ENCODE peak calls at places on chromosomes 4 and X, in seven cellular contexts. X, Q, H, T, K, O and P are unnamed samples.
A peak's percentile ranks its signal among the peaks of the same experiment; 100 is the strongest.

GRCh38 chr4:140237616-140238352 is 83.8 kb upstream of the MAML3 start:
- DNase-seq in Q (no peak), O (no peak), K (peak; percentile 80), T (no peak), H (peak; percentile 76), X (peak; percentile 76), P (peak; percentile 35)

GRCh38 chr4:98828801-98829200 is 100.1 kb downstream of the EIF4E start:
- DNase-seq in T (no peak), H (no peak), O (no peak), K (peak; percentile 27), Q (no peak), X (no peak), P (no peak)

GRCh38 chrX:106612403-106612789 is 618 bp downstream of the RADX start:
- DNase-seq in O (no peak), H (no peak), T (no peak), Q (no peak), X (no peak), K (no peak), P (no peak)

GRCh38 chrX:153954618-153955450 is 10.4 kb upstream of the RENBP start:
- DNase-seq in K (no peak), T (no peak), H (no peak), X (no peak), Q (no peak), O (no peak), P (no peak)

GRCh38 chrX:25020391-25021131 is 4.8 kb upstream of the ARX start:
- DNase-seq in H (no peak), T (peak; percentile 31), Q (no peak), X (no peak), O (no peak), K (no peak), P (no peak)

GRCh38 chr4:24105183-24106039 is 215.6 kb upstream of the PPARGC1A start:
- DNase-seq in H (no peak), T (no peak), X (no peak), Q (no peak), K (peak; percentile 21), O (no peak), P (no peak)

GRCh38 chr4:171924761-171925376 is 111.7 kb downstream of the GALNTL6 start:
- DNase-seq in Q (no peak), K (no peak), X (no peak), O (no peak), T (no peak), H (no peak), P (no peak)

GRCh38 chr4:166846939-166847338 is 387.4 kb downstream of the SPOCK3 start:
- DNase-seq in H (no peak), K (no peak), X (no peak), T (peak; percentile 72), O (no peak), Q (no peak), P (no peak)

GRCh38 chrX:110108381-110108796 is 105.5 kb downstream of the TMEM164 start:
- DNase-seq in T (no peak), H (no peak), K (no peak), O (no peak), Q (no peak), X (no peak), P (no peak)

GRCh38 chrX:55008571-55009358 is 8.6 kb downstream of the APEX2 start:
- DNase-seq in Q (no peak), K (no peak), H (no peak), T (no peak), O (no peak), X (no peak), P (no peak)

GRCh38 chrX:86946569-86946968 is 571.0 kb upstream of the KLHL4 start:
- DNase-seq in X (no peak), Q (no peak), H (no peak), T (peak; percentile 57), K (no peak), O (peak; percentile 1), P (no peak)

GRCh38 chr4:123453006-123453685 is 56.6 kb downstream of the SPRY1 start:
- DNase-seq in T (no peak), O (no peak), Q (no peak), H (no peak), X (no peak), K (no peak), P (no peak)

GRCh38 chr4:57682275-57682674 is 572.1 kb upstream of the IGFBP7 start:
- DNase-seq in X (no peak), T (no peak), Q (no peak), K (no peak), O (no peak), H (no peak), P (no peak)

GRCh38 chrX:101415180-101416130 is 7.4 kb downstream of the HNRNPH2 start:
- DNase-seq in O (peak; percentile 68), X (peak; percentile 30), H (no peak), K (peak; percentile 49), T (peak; percentile 69), Q (no peak), P (no peak)

GRCh38 chr4:147570616-147571015 is 46.6 kb upstream of the TMEM184C start:
- DNase-seq in H (no peak), O (no peak), Q (peak; percentile 68), T (no peak), X (no peak), K (no peak), P (no peak)

GRCh38 chrX:109299091-109299490 is 182.8 kb downstream of the GUCY2F start:
- DNase-seq in H (no peak), T (no peak), O (no peak), Q (no peak), K (no peak), X (no peak), P (no peak)

DNA sequence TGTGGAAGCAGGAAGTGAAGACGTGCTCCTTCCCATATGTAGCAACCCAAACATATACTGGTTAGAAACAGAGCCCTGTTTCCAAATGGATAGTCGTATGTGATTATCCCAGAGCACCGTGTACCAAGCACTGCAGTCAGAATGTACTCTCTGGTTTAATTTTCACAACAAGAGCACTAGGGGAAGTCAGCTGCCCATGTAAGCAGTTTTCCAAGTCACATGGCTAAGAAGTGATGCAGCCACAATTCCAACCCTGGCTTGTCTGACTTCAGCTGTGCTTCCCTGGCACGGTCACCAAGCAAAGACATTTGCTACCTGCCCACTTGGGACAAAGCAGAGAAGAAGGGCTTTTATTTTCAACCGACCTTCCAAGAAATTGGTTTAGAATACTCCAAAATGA is 28.2 kb upstream of the CEP135 start:
- DNase-seq in X (no peak), K (no peak), H (no peak), T (no peak), O (no peak), Q (no peak), P (no peak)
- H3K27ac ChIP-seq in X (no peak overlapping the region), K (no peak overlapping the region), H (no peak overlapping the region), T (no peak overlapping the region), O (no peak overlapping the region), Q (no peak overlapping the region), P (no peak overlapping the region)

DNA sequence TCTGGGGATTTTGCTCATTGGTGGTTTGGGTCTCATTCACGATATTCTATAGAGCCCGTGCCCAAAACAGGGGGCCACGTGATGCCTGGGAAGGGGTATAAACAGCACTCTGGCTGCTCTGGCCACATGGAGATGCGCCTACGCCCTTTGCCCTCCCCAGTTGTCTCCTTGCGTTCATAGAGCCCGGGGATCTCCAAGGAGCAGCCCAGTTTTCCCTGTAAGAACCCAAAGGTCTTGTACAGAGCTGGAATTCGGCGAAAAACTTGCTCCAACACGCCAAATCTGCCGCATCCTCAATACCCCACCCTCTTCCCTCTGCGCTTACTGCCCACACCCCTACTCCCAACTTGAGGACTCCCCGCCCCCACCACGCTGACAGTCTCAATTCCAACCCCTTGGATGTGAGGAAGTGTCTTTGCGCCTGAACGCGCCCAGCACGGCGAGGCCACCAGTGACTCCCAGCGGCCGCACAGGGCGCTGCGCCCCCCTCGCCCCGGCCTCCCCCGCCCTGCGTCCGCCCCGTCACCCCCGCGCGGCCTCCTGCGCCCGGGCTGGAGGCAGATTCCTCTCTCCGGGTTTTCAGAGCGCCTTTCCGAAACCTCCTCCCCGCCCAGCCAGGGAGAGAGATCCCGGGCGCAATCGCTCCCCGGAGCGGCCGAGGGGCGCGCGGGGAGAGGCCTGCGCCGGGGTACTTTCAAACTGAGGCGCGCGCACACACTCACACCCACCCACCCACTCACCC is at the start of gene NHS:
- DNase-seq in H (peak; percentile 63), Q (peak; percentile 92), T (no peak), K (peak; percentile 70), X (peak; percentile 76), O (no peak), P (peak; percentile 83)
- TF ChIP-seq CTCF in H (peak; percentile 35), Q (peak; percentile 61), T (no peak), K (peak; percentile 41), X (peak; percentile 52), O (no peak), P (peak; percentile 58)

GRCh38 chrX:80576267-80576666 is 156.0 kb downstream of the TENT5D start:
- DNase-seq in T (no peak), X (no peak), H (no peak), K (no peak), O (no peak), Q (no peak), P (no peak)
- H3K4me3 ChIP-seq in T (no peak overlapping the region), X (no peak overlapping the region), H (no peak overlapping the region), K (no peak overlapping the region), O (no peak overlapping the region), Q (no peak overlapping the region), P (no peak overlapping the region)

DNA sequence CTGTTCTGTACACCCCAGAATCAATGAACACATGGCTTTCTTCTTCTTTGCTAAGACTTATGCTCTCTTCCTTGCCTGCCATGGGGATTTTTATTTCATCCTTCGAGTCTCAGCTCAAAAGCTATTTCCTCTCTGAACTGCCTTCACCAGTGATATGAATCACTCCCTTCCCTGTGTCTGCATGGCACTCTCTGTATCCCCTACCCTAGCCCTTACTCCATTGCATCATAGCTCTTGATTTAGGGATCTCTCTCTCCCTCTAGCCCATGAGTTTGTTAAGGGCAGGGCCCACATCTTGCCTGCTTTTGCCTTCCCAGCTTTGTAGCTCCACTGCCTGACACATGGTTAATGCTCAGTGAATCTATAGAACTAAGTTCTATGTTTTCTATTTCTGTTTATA is 34.9 kb downstream of the DOCK11 start:
- DNase-seq in H (no peak), T (no peak), O (no peak), K (no peak), Q (no peak), X (no peak), P (no peak)
- H3K27ac ChIP-seq in H (no peak overlapping the region), T (no peak overlapping the region), O (peak overlapping the region; percentile 54), K (no peak overlapping the region), Q (peak overlapping the region; percentile 13), X (no peak overlapping the region), P (peak overlapping the region; percentile 19)

DNA sequence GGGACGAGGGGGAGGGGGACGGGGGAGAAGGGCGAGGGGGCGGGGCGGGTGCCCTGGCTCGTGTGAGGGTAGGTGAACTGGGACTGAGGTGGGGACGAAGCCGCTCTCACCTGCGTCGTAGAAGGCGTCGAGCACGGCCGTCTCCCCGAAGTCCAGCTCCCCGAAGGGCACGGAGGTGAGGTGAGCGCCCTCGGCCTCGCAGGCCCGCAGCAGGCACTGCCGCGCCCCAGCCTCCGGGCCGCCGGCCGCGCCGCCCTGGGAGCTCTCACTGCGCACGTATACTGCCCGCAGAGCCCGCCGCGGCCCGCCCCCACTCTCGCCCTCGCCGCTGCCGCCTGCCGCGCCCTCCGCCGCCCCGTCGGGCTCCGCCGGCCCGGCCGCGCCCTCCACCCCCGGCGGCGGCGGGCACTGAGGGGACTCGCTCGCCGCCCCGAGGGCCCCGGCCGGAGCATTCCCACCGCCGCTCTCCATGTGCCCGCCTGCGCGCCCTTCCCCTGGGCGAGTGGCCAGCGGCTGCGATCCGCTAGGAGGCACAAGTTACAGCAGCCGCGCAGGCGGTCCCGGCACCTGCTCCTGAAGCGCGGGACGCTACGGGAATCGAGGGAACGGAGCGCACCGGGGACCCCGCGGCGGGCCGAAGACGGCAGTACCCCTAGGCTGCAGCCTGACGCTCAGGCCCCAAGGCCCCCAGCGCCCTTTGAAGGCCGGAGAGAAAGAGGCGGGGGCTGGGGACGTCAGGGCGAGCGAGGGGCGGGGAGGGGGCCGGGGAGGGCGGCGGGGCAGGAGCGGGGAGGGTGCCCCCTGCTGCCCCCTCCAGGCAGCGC is at the start of gene MAP3K15:
- DNase-seq in H (peak; percentile 23), Q (no peak), T (peak; percentile 38), K (peak; percentile 23), X (no peak), O (no peak), P (no peak)
- TF ChIP-seq CTCF in H (no peak), Q (peak; percentile 20), T (no peak), K (no peak), X (no peak), O (no peak), P (no peak)